ENCODE peak calls at places on chromosomes 1 and 21, in seven cellular contexts. A is GM23338, U is K562, X is HCT116, Z is GM12878, D is SK-N-SH, L is HepG2. Q is an unnamed sample.

GRCh38 chr1:206005761-206006160 is 2.6 kb upstream of the RAB7B start:
- DNase-seq in D (no peak), A (no peak), X (no peak), L (no peak), Z (no peak), U (no peak), Q (no peak)

GRCh38 chr1:219317762-219318353 is 144.2 kb downstream of the LYPLAL1 start:
- DNase-seq in D (no peak), L (peak; percentile 83), A (peak; percentile 71), X (no peak), Z (no peak), U (peak; percentile 18), Q (no peak)

GRCh38 chr1:50023292-50024159 is at the start of gene AGBL4:
- DNase-seq in L (no peak), Z (no peak), X (no peak), D (peak; percentile 93), A (peak; percentile 89), U (peak; percentile 50), Q (no peak)

GRCh38 chr21:18760247-18760646 is 356.7 kb upstream of the TMPRSS15 start:
- DNase-seq in L (no peak), A (no peak), U (peak; percentile 4), X (no peak), Z (no peak), D (no peak), Q (no peak)

GRCh38 chr1:183840140-183840539 is 35.2 kb downstream of the RGL1 start:
- DNase-seq in L (no peak), A (no peak), X (peak; percentile 4), Z (no peak), D (no peak), U (no peak), Q (no peak)

GRCh38 chr1:236168716-236169429 is 26.5 kb downstream of the GPR137B start:
- DNase-seq in D (no peak), A (peak; percentile 62), U (no peak), X (no peak), L (peak; percentile 48), Z (no peak), Q (peak; percentile 92)

GRCh38 chr1:118659646-118660045 is 328.5 kb downstream of the TBX15 start:
- DNase-seq in U (no peak), L (no peak), X (no peak), A (no peak), Z (no peak), D (no peak), Q (no peak)

GRCh38 chr1:172906778-172907592 is 143.8 kb downstream of the TNFSF18 start:
- DNase-seq in Z (no peak), A (no peak), U (peak; percentile 50), X (peak; percentile 73), D (no peak), L (no peak), Q (no peak)

GRCh38 chr1:214439352-214440119 is 111.9 kb downstream of the PTPN14 start:
- DNase-seq in Z (peak; percentile 60), U (no peak), A (peak; percentile 59), L (peak; percentile 90), X (peak; percentile 81), D (no peak), Q (no peak)

GRCh38 chr1:17624540-17625256 is 85.2 kb downstream of the ARHGEF10L start:
- DNase-seq in D (no peak), A (no peak), X (peak; percentile 42), L (no peak), Z (no peak), U (no peak), Q (no peak)

GRCh38 chr1:9874959-9875635 is 35.0 kb downstream of the CTNNBIP1 start:
- DNase-seq in A (peak; percentile 95), L (peak; percentile 68), D (peak; percentile 98), U (peak; percentile 96), X (no peak), Z (peak; percentile 20), Q (no peak)

GRCh38 chr1:91760487-91760886 is 125.5 kb downstream of the TGFBR3 start:
- DNase-seq in L (no peak), D (no peak), A (no peak), U (no peak), X (no peak), Z (no peak), Q (no peak)

GRCh38 chr1:76949503-76949902 is 82.2 kb downstream of the ST6GALNAC5 start:
- DNase-seq in D (no peak), X (no peak), A (no peak), U (no peak), Z (no peak), L (no peak), Q (no peak)

GRCh38 chr1:227732586-227733308 is 2.4 kb downstream of the JMJD4 start:
- DNase-seq in X (no peak), L (no peak), A (no peak), D (no peak), U (no peak), Z (no peak), Q (no peak)

GRCh38 chr1:227734858-227735780 is at the start of the genes JMJD4 and SNAP47:
- DNase-seq in D (peak; percentile 97), U (peak; percentile 97), L (peak; percentile 86), Z (peak; percentile 57), X (peak; percentile 81), A (peak; percentile 96), Q (no peak)

GRCh38 chr1:227733751-227734545 is 1.2 kb downstream of the JMJD4 start:
- DNase-seq in A (no peak), L (no peak), X (no peak), U (no peak), Z (no peak), D (no peak), Q (no peak)

GRCh38 chr1:227733309-227733705 is 1.8 kb downstream of the JMJD4 start:
- DNase-seq in A (no peak), D (no peak), L (no peak), U (no peak), X (no peak), Z (no peak), Q (no peak)

GRCh38 chr1:227734546-227734857 is 600 bp downstream of the JMJD4 start:
- DNase-seq in A (peak; percentile 20), D (no peak), Z (no peak), X (no peak), U (no peak), L (no peak), Q (no peak)
- TF ChIP-seq REST in A (no peak), D (no peak), Z (no peak), X (no peak), U (no peak), L (no peak), Q (no peak)

DNA sequence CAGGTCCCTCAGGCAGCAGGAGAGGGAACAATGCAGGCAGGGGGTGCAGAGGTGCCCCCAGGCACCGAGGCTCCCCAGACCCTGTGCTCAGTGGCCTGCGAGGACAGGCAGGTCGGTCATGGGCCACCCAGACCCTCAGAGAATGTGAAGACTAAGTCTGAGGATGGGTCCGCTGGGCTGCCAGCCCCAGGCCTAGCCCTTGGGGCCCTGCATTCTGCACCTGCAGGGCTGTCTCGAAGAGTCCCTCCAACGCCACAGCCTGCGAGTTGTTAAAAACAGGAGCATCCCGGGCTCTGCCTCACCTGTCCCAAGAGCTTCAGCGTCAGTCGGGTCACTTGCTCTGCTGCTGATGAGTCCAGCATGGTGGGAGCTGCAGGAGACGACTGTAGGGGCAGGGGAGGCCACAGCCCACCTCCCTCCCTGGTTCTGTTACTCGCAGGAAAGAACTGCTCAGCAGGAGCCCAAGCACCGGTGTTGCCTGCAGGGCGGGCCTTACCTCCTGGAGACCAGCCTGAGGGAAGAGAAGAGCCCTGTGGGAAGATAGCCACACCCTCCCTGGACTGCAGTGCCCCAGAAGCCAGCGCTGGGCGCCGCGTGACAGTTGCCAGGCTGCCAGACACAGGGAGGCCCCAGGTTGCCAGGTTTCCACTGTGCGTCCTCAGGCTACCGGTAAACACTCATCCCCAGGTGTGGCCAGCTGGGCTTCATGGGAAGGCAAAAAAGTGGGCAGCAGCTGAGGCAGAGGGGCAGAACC is 5.8 kb downstream of the C21orf58 start:
- DNase-seq in Z (no peak), X (no peak), D (no peak), U (no peak), L (no peak), A (peak; percentile 54), Q (no peak)
- H3K36me3 ChIP-seq in Z (no peaks in the 10 kb centered on the region), X (no peaks in the 10 kb centered on the region), D (peaks cover 2% of the 10 kb centered on the region), U (peaks cover 65% of the 10 kb centered on the region), L (no peaks in the 10 kb centered on the region), A (no peaks in the 10 kb centered on the region), Q (no peaks in the 10 kb centered on the region)

GRCh38 chr1:226618380-226618779 is 69.8 kb downstream of the STUM start:
- DNase-seq in U (no peak), Z (no peak), X (no peak), L (no peak), D (no peak), A (no peak), Q (no peak)
- TF ChIP-seq REST in U (no peak), Z (no peak), X (no peak), L (no peak), D (no peak), A (no peak), Q (no peak)

GRCh38 chr1:46310321-46310720 is 6.8 kb downstream of the UQCRH start:
- DNase-seq in D (no peak), Z (no peak), U (no peak), X (no peak), A (no peak), L (no peak), Q (no peak)
- H3K36me3 ChIP-seq in D (peaks cover 37% of the 10 kb centered on the region), Z (peaks cover 9% of the 10 kb centered on the region), U (peaks cover 90% of the 10 kb centered on the region), X (peaks cover 61% of the 10 kb centered on the region), A (peaks cover 66% of the 10 kb centered on the region), L (peaks cover 60% of the 10 kb centered on the region), Q (peaks cover 6% of the 10 kb centered on the region)

DNA sequence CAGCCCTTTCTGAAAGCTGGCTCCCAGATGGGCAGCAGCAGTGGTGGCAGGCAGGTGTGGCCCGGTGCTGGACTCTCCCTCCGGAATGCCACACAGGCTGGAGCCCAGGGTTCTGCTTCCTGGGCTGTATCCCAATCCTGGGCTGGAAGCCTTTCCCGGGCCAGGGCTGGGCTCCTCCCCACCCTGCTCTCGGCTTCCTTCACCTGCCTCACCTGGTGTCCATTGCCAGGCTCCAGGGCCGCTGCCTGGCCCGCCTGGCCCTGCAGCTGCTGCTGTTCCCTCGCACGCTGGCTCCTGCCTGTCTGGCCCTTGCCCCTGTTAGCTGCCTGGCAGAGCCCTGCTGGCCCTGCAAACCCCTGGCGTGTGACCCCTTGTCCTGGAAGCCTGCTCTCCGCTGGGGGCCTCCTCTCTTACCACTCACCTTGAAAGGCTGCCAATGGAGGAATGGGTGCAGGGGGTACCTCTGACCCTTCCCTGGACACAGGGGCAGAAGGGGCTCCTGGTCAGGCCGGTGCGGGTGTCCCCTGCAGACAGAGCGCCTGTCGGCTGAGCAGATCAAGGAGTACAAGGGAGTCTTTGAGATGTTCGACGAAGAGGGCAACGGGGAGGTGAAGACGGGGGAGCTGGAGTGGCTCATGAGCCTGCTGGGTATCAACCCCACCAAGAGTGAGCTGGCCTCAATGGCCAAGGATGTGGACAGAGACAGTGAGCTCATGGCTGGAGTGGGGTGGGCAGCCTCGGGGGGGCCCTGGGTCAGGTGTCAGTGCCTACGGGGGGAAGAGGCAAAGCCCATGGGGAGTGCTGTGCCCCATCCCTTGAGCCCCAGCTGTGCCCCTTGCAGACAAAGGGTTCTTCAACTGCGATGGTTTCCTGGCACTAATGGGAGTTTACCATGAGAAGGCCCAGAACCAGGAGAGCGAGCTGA is 1.1 kb downstream of the CALML6 start:
- DNase-seq in Z (no peak), U (no peak), D (no peak), A (no peak), X (no peak), L (no peak), Q (no peak)
- TF ChIP-seq REST in Z (no peak), U (no peak), D (no peak), A (no peak), X (no peak), L (no peak), Q (no peak)

Q was measured in Panc1.